ENCODE peak calls at places on chromosomes 6 and 20, in nine cellular contexts. N, T, B, C, K, O, R, U and F are unnamed samples. For H3K4me1, the result is how much of the 10 kb centered on the place peaks cover.

GRCh38 chr6:113539202-113539601 is 317.9 kb upstream of the MARCKS start:
- DNase-seq in B (no peak), T (no peak), O (no peak), C (no peak), N (no peak), U (peak), R (no peak), K (no peak), F (peak)

GRCh38 chr20:17958326-17959256 is 10.0 kb downstream of the SNX5 start:
- DNase-seq in K (peak), O (no peak), C (no peak), N (no peak), B (no peak), T (no peak), U (peak), R (no peak), F (peak)

GRCh38 chr20:36447101-36447500 is 94.2 kb upstream of the MYL9 start:
- DNase-seq in O (no peak), T (peak), C (no peak), K (no peak), U (no peak), N (no peak), R (no peak), B (no peak), F (no peak)

GRCh38 chr20:40286991-40287531 is 402.0 kb downstream of the MAFB start:
- DNase-seq in U (no peak), C (peak), K (no peak), R (no peak), T (peak), B (peak), O (peak), N (peak), F (peak)

GRCh38 chr6:132190097-132190814 is 211.0 kb downstream of the MOXD1 start:
- DNase-seq in C (no peak), U (peak), R (no peak), N (no peak), K (peak), B (no peak), T (peak), O (no peak), F (peak)

GRCh38 chr6:168686831-168687730 is 246.1 kb downstream of the SMOC2 start:
- DNase-seq in B (no peak), O (no peak), R (no peak), T (no peak), N (no peak), K (no peak), U (no peak), C (no peak), F (no peak)

GRCh38 chr20:35267092-35267491 is 10.8 kb downstream of the MMP24OS start:
- DNase-seq in B (no peak), R (no peak), K (no peak), C (no peak), N (no peak), U (no peak), O (no peak), T (no peak), F (no peak)

GRCh38 chr20:35305682-35306556 is 13.7 kb upstream of the FAM83C start:
- DNase-seq in C (peak), B (no peak), O (no peak), K (peak), T (peak), N (no peak), U (peak), R (no peak), F (peak)

GRCh38 chr6:133854167-133854632 is 34.7 kb upstream of the TCF21 start:
- DNase-seq in O (no peak), C (no peak), U (no peak), K (no peak), R (no peak), B (no peak), T (no peak), N (no peak), F (no peak)

GRCh38 chr6:136920216-136920857 is 1.8 kb upstream of the SLC35D3 start:
- DNase-seq in T (no peak), U (no peak), R (no peak), O (no peak), C (no peak), B (no peak), N (no peak), K (peak), F (no peak)

GRCh38 chr6:164370773-164371172 is 938.6 kb downstream of the C6orf118 start:
- DNase-seq in O (no peak), U (peak), R (no peak), K (no peak), B (no peak), C (no peak), T (no peak), N (no peak), F (no peak)

GRCh38 chr20:59027746-59028320 is 4.3 kb downstream of the ATP5F1E start:
- DNase-seq in C (no peak), U (peak), O (no peak), K (peak), B (no peak), N (no peak), T (peak), R (no peak), F (peak)

GRCh38 chr20:15628954-15629353 is 944.3 kb downstream of the KIF16B start:
- DNase-seq in K (no peak), T (no peak), R (no peak), N (no peak), C (no peak), U (no peak), B (no peak), O (no peak), F (no peak)

GRCh38 chr20:21395666-21396044 is 1.7 kb downstream of the NKX2-4 start:
- DNase-seq in K (no peak), C (no peak), U (peak), R (no peak), T (no peak), N (no peak), B (peak), O (no peak), F (no peak)

GRCh38 chr6:44925100-44925739 is 402.9 kb upstream of the RUNX2 start:
- DNase-seq in B (no peak), N (no peak), C (no peak), U (peak), T (peak), O (no peak), K (peak), R (no peak), F (no peak)

GRCh38 chr6:44524491-44525227 is 137.2 kb downstream of the CDC5L start:
- DNase-seq in T (peak), O (no peak), B (no peak), R (no peak), C (no peak), U (no peak), N (no peak), K (no peak), F (no peak)

GRCh38 chr6:33901822-33902816 is 98.3 kb upstream of the MLN start:
- DNase-seq in K (no peak), C (no peak), B (no peak), O (no peak), N (no peak), T (no peak), R (no peak), U (no peak), F (no peak)

GRCh38 chr20:2756056-2756611 is 44.3 kb downstream of the CPXM1 start:
- DNase-seq in R (no peak), C (no peak), B (no peak), O (no peak), T (no peak), U (peak), N (no peak), K (peak), F (peak)

GRCh38 chr6:7129784-7130569 is 22.2 kb downstream of the RREB1 start:
- DNase-seq in T (no peak), B (no peak), O (peak), N (no peak), R (no peak), U (peak), C (peak), K (peak), F (peak)

GRCh38 chr6:64727075-64727474 is 980.0 kb downstream of the EYS start:
- DNase-seq in C (no peak), O (no peak), R (no peak), K (no peak), B (no peak), N (no peak), U (no peak), T (no peak), F (no peak)

GRCh38 chr20:703426-703825 is 27.8 kb upstream of the SCRT2 start:
- DNase-seq in K (no peak), C (no peak), U (no peak), O (no peak), R (no peak), B (no peak), N (no peak), T (no peak), F (no peak)

GRCh38 chr20:58971429-58971828 is 9.6 kb upstream of the NELFCD start:
- DNase-seq in R (no peak), U (no peak), N (no peak), K (no peak), B (no peak), T (no peak), O (no peak), C (no peak), F (no peak)

GRCh38 chr20:10115021-10115420 is 80.2 kb downstream of the ANKEF1 start:
- DNase-seq in R (no peak), U (peak), O (no peak), C (no peak), K (peak), N (no peak), T (peak), B (no peak), F (peak)

GRCh38 chr6:112571486-112571885 is 224.4 kb downstream of the RFPL4B start:
- DNase-seq in O (no peak), R (no peak), K (peak), C (no peak), B (no peak), T (no peak), U (peak), N (peak), F (peak)

GRCh38 chr6:28489366-28490190 is 26.0 kb downstream of the GPX6 start:
- DNase-seq in R (peak), B (no peak), C (no peak), U (peak), T (no peak), O (no peak), N (no peak), K (peak), F (peak)

GRCh38 chr20:16580596-16580995 is 7.3 kb upstream of the KIF16B start:
- DNase-seq in O (no peak), T (no peak), N (no peak), K (no peak), U (no peak), R (no peak), C (no peak), B (no peak), F (no peak)

GRCh38 chr6:143223895-143224294 is 163.2 kb downstream of the AIG1 start:
- DNase-seq in B (no peak), C (no peak), K (no peak), R (no peak), T (no peak), U (no peak), N (peak), O (peak), F (no peak)

GRCh38 chr6:157339432-157339831 is 16.1 kb upstream of the TMEM242 start:
- DNase-seq in R (no peak), C (no peak), B (no peak), O (no peak), T (no peak), U (no peak), N (no peak), K (no peak), F (no peak)

GRCh38 chr6:166351715-166352285 is 9.5 kb upstream of the SFT2D1 start:
- DNase-seq in R (no peak), N (peak), C (no peak), B (no peak), O (peak), U (peak), T (peak), K (no peak), F (no peak)

GRCh38 chr20:13212750-13213149 is 8.3 kb upstream of the ISM1 start:
- DNase-seq in R (no peak), B (no peak), O (no peak), U (no peak), T (peak), K (peak), C (no peak), N (no peak), F (peak)

GRCh38 chr6:113636357-113636824 is 220.8 kb upstream of the MARCKS start:
- DNase-seq in B (no peak), C (no peak), R (no peak), U (peak), N (no peak), T (peak), O (no peak), K (peak), F (peak)

GRCh38 chr20:64130876-64131275 is 23.5 kb upstream of the NPBWR2 start:
- DNase-seq in U (no peak), T (no peak), B (peak), C (peak), O (no peak), R (no peak), N (no peak), K (no peak), F (no peak)

GRCh38 chr6:159151266-159151855 is 17.8 kb upstream of the FNDC1 start:
- DNase-seq in R (peak), T (peak), C (no peak), K (peak), U (peak), O (peak), N (peak), B (peak), F (peak)

GRCh38 chr20:1301031-1301529 is 27.9 kb downstream of the SDCBP2 start:
- DNase-seq in C (no peak), U (peak), T (peak), K (peak), B (no peak), R (peak), N (no peak), O (no peak), F (peak)

GRCh38 chr20:62558779-62559178 is 83.0 kb upstream of the GATA5 start:
- DNase-seq in K (no peak), T (no peak), C (no peak), R (no peak), O (no peak), N (peak), B (peak), U (no peak), F (no peak)

GRCh38 chr6:42260972-42261371 is 43.3 kb upstream of the MRPS10 start:
- DNase-seq in T (no peak), B (no peak), R (no peak), C (peak), U (no peak), N (no peak), K (peak), O (no peak), F (peak)

GRCh38 chr6:47674673-47675072 is 23.7 kb upstream of the ADGRF4 start:
- DNase-seq in K (no peak), T (no peak), U (no peak), B (no peak), O (no peak), N (no peak), R (no peak), C (no peak), F (no peak)

GRCh38 chr6:75084872-75085381 is 120.9 kb downstream of the COL12A1 start:
- DNase-seq in K (no peak), B (peak), C (no peak), N (peak), R (no peak), U (no peak), O (peak), T (no peak), F (no peak)

GRCh38 chr6:1910621-1911407 is 301.1 kb downstream of the FOXC1 start:
- DNase-seq in T (no peak), N (no peak), O (no peak), C (no peak), K (peak), R (no peak), B (no peak), U (no peak), F (no peak)
- H3K4me1 ChIP-seq in T (under half), N (under half), O (under half), C (under half), K (under half), R (under half), B (under half), U (under half), F (under half)

GRCh38 chr6:81752084-81752968 is at the start of gene TENT5A:
- DNase-seq in T (peak), K (peak), B (peak), C (peak), R (peak), U (peak), O (peak), N (peak), F (peak)
- H3K4me1 ChIP-seq in T (under half), K (under half), B (under half), C (under half), R (under half), U (under half), O (under half), N (under half), F (under half)

DNA sequence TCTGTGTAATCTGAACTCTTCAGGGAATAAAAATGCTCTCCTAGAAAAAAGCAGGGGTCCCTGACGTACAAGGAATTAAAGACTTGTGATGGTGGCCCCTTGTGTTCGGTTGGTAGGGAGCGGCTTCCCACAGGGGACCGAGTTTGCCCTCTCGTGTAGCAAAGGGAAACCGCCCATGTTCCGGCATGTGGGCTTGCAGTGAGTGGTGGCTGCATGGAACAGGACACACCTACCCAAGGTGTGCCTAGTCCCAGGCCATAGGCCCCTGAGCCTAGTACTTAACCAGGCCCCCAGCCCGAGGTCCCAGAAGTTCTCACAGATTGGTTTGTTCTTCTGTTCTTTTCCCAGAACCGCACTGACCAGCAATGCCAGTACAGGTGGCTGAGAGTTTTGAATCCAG is 15.5 kb downstream of the MYBL2 start:
- DNase-seq in T (no peak), C (no peak), U (no peak), R (no peak), B (no peak), N (no peak), O (peak), K (no peak), F (no peak)
- H3K4me1 ChIP-seq in T (under half), C (under half), U (under half), R (under half), B (under half), N (under half), O (under half), K (under half), F (under half)

GRCh38 chr20:53654932-53655674 is 61.5 kb upstream of the ZNF217 start:
- DNase-seq in U (no peak), C (no peak), O (no peak), B (no peak), K (peak), N (no peak), R (no peak), T (no peak), F (no peak)
- H3K4me1 ChIP-seq in U (under half), C (under half), O (under half), B (under half), K (under half), N (under half), R (half or more), T (under half), F (half or more)

GRCh38 chr6:30767944-30768301 is 23.6 kb upstream of the IER3 start:
- DNase-seq in R (no peak), C (no peak), U (no peak), N (no peak), T (no peak), O (no peak), B (no peak), K (no peak), F (no peak)
- H3K4me1 ChIP-seq in R (half or more), C (under half), U (under half), N (half or more), T (under half), O (under half), B (under half), K (under half), F (under half)

DNA sequence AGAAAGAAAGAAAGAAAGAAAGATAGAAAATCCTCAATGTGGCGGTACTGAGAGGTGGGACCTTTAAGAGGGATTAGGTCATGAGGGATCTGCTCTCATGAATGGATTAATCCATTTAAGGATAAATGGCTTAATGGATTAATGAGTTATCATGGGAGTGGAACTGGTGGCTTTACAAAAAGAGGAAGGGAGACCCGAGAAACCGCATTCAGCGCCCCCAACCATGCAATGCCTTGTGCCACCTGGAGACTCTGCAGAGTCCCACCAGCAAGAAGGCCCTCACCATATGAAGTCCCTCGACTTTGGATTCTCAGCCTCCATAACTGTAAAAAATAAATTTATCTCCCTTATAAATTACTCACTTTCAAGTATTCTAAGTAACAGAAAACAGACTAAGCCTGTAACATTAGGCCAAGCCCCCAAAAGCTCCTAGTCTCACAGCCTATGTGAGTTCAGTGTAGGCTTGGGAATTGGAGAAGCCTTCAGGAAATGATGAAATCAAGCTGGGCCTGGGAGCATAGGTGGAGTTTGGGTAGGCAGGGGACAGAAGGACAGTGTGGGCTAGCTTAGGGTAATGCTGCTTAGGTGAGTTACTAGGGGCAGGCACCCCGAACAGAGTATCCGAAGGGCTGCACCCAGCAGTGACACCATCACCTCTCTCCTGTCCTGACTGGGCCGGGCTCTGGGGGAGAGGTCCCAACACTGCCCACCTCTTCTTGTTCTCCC is 36.2 kb upstream of the RNF24 start:
- DNase-seq in U (no peak), N (no peak), R (no peak), T (no peak), O (no peak), B (no peak), C (no peak), K (peak), F (no peak)
- H3K4me1 ChIP-seq in U (under half), N (under half), R (under half), T (under half), O (under half), B (under half), C (under half), K (under half), F (under half)

GRCh38 chr20:37704955-37705354 is 11.1 kb downstream of the CTNNBL1 start:
- DNase-seq in N (no peak), T (no peak), K (no peak), R (no peak), B (no peak), O (no peak), U (no peak), C (no peak), F (no peak)

GRCh38 chr20:37702643-37703337 is 9.0 kb downstream of the CTNNBL1 start:
- DNase-seq in U (no peak), N (no peak), T (no peak), O (no peak), K (no peak), R (no peak), B (no peak), C (no peak), F (no peak)

GRCh38 chr20:37706298-37706697 is 12.5 kb downstream of the CTNNBL1 start:
- DNase-seq in B (no peak), K (no peak), O (no peak), C (no peak), U (no peak), N (no peak), T (no peak), R (no peak), F (no peak)

GRCh38 chr20:37699202-37699601 is 5.4 kb downstream of the CTNNBL1 start:
- DNase-seq in B (no peak), K (no peak), O (no peak), C (no peak), T (no peak), R (no peak), N (peak), U (no peak), F (no peak)

GRCh38 chr20:37703338-37703660 is 9.5 kb downstream of the CTNNBL1 start:
- DNase-seq in K (peak), T (no peak), O (no peak), C (no peak), B (no peak), N (no peak), R (no peak), U (peak), F (no peak)
- H3K4me1 ChIP-seq in K (under half), T (under half), O (under half), C (under half), B (under half), N (under half), R (under half), U (under half), F (under half)

GRCh38 chr20:48725589-48725991 is 102.2 kb downstream of the PREX1 start:
- DNase-seq in U (peak), T (no peak), O (no peak), B (no peak), C (peak), K (peak), N (no peak), R (no peak), F (no peak)

GRCh38 chr20:48722737-48723191 is 105.0 kb downstream of the PREX1 start:
- DNase-seq in U (peak), R (no peak), K (peak), O (peak), N (no peak), B (no peak), T (no peak), C (peak), F (peak)

GRCh38 chr20:48723308-48724264 is 104.2 kb downstream of the PREX1 start:
- DNase-seq in O (no peak), T (no peak), N (peak), K (peak), B (no peak), R (no peak), U (no peak), C (peak), F (peak)

GRCh38 chr20:48727226-48727625 is 100.6 kb downstream of the PREX1 start:
- DNase-seq in O (no peak), N (no peak), C (no peak), R (no peak), U (no peak), K (no peak), T (no peak), B (no peak), F (no peak)

GRCh38 chr20:48724891-48725588 is 102.8 kb downstream of the PREX1 start:
- DNase-seq in T (no peak), U (no peak), N (no peak), B (no peak), C (peak), O (no peak), R (no peak), K (no peak), F (no peak)
- H3K4me1 ChIP-seq in T (under half), U (under half), N (under half), B (under half), C (under half), O (under half), R (half or more), K (under half), F (under half)